ENCODE peak calls at places on chromosomes 6 and 20, in eight cellular contexts. B is iPS DF 6.9, Y is adrenal gland, C is tibial artery, R is fibroblast of mammary gland, N is colonic mucosa, A is H7, Q is BJ. U is an unnamed sample.

GRCh38 chr6:3618300-3619041 is 133.0 kb downstream of the PXDC1 start:
- DNase-seq in B (no peak), Y (no peak), C (no peak), R (no peak), N (no peak), A (no peak), Q (no peak), U (no peak)

GRCh38 chr6:145148392-145149175 is 586.7 kb downstream of the EPM2A start:
- DNase-seq in B (no peak), Y (peak), C (no peak), R (peak), N (no peak), A (no peak), Q (peak), U (peak)

GRCh38 chr6:142705054-142705453 is 239.9 kb downstream of the HIVEP2 start:
- DNase-seq in B (no peak), Y (no peak), C (no peak), R (no peak), N (no peak), A (no peak), Q (no peak), U (no peak)

GRCh38 chr6:17214106-17214505 is 67.1 kb upstream of the RBM24 start:
- DNase-seq in B (no peak), Y (no peak), C (no peak), R (no peak), N (no peak), A (no peak), Q (no peak), U (no peak)

GRCh38 chr6:87146363-87146762 is 9.0 kb upstream of the ZNF292 start:
- DNase-seq in B (no peak), Y (no peak), C (no peak), R (no peak), N (no peak), A (no peak), Q (no peak), U (no peak)

GRCh38 chr6:38155144-38155543 is 335.6 kb downstream of the ZFAND3 start:
- DNase-seq in B (no peak), Y (no peak), C (no peak), R (peak), N (no peak), A (peak), Q (no peak), U (no peak)

GRCh38 chr20:5642155-5642981 is 107.8 kb upstream of the SHLD1 start:
- DNase-seq in B (no peak), Y (peak), C (peak), R (peak), N (peak), A (no peak), Q (no peak), U (peak)

GRCh38 chr20:9166153-9166780 is 97.4 kb downstream of the PLCB4 start:
- DNase-seq in B (no peak), Y (no peak), C (no peak), R (no peak), N (no peak), A (no peak), Q (no peak), U (no peak)

GRCh38 chr6:104483225-104483834 is 376.4 kb downstream of the HACE1 start:
- DNase-seq in B (no peak), Y (no peak), C (no peak), R (peak), N (no peak), A (peak), Q (no peak), U (no peak)

GRCh38 chr6:26233608-26234420 is 131.2 kb upstream of the BTN3A2 start:
- DNase-seq in B (no peak), Y (peak), C (peak), R (no peak), N (peak), A (no peak), Q (no peak), U (peak)

GRCh38 chr6:99066041-99066440 is 118.3 kb upstream of the FBXL4 start:
- DNase-seq in B (no peak), Y (no peak), C (no peak), R (no peak), N (no peak), A (no peak), Q (no peak), U (no peak)

GRCh38 chr6:48889429-48889828 is 573.6 kb downstream of the MMUT start:
- DNase-seq in B (no peak), Y (no peak), C (no peak), R (no peak), N (no peak), A (no peak), Q (no peak), U (no peak)

GRCh38 chr20:11271319-11271718 is 597.5 kb upstream of the JAG1 start:
- DNase-seq in B (peak), Y (no peak), C (no peak), R (no peak), N (no peak), A (peak), Q (no peak), U (no peak)

GRCh38 chr20:7650481-7650880 is 289.8 kb downstream of the HAO1 start:
- DNase-seq in B (no peak), Y (no peak), C (no peak), R (peak), N (no peak), A (no peak), Q (peak), U (no peak)

GRCh38 chr6:113490356-113490755 is 366.8 kb upstream of the MARCKS start:
- DNase-seq in B (no peak), Y (no peak), C (no peak), R (no peak), N (no peak), A (no peak), Q (no peak), U (no peak)

GRCh38 chr20:36173451-36173933 is 19.0 kb downstream of the EPB41L1 start:
- DNase-seq in B (peak), Y (peak), C (no peak), R (no peak), N (no peak), A (peak), Q (no peak), U (no peak)

GRCh38 chr6:151196571-151196970 is 43.2 kb upstream of the AKAP12 start:
- DNase-seq in B (no peak), Y (peak), C (peak), R (peak), N (peak), A (no peak), Q (no peak), U (no peak)

GRCh38 chr6:79610301-79611009 is 20.7 kb upstream of the SH3BGRL2 start:
- DNase-seq in B (no peak), Y (no peak), C (no peak), R (no peak), N (no peak), A (no peak), Q (no peak), U (peak)

GRCh38 chr20:44056010-44056698 is 130.8 kb downstream of the JPH2 start:
- DNase-seq in B (peak), Y (peak), C (peak), R (no peak), N (no peak), A (peak), Q (no peak), U (peak)

GRCh38 chr6:9455794-9456193 is 959.1 kb downstream of the TFAP2A start:
- DNase-seq in B (no peak), Y (no peak), C (no peak), R (no peak), N (no peak), A (peak), Q (no peak), U (no peak)
- H3K4me3 ChIP-seq in B (no peak), Y (no peak), C (no peak), R (no peak), N (no peak), A (no peak), Q (no peak), U (no peak)

GRCh38 chr6:18263561-18264337 is 581 bp downstream of the DEK start:
- DNase-seq in B (no peak), Y (no peak), C (peak), R (peak), N (peak), A (peak), Q (no peak), U (peak)

GRCh38 chr6:18265099-18265372 is 706 bp upstream of the DEK start:
- DNase-seq in B (no peak), Y (no peak), C (no peak), R (no peak), N (no peak), A (no peak), Q (no peak), U (no peak)

GRCh38 chr6:18264338-18265098 is at the start of gene DEK:
- DNase-seq in B (peak), Y (peak), C (peak), R (peak), N (peak), A (peak), Q (no peak), U (peak)

GRCh38 chr6:18266524-18266908 is 2.2 kb upstream of the DEK start:
- DNase-seq in B (no peak), Y (no peak), C (no peak), R (no peak), N (no peak), A (no peak), Q (no peak), U (no peak)

DNA sequence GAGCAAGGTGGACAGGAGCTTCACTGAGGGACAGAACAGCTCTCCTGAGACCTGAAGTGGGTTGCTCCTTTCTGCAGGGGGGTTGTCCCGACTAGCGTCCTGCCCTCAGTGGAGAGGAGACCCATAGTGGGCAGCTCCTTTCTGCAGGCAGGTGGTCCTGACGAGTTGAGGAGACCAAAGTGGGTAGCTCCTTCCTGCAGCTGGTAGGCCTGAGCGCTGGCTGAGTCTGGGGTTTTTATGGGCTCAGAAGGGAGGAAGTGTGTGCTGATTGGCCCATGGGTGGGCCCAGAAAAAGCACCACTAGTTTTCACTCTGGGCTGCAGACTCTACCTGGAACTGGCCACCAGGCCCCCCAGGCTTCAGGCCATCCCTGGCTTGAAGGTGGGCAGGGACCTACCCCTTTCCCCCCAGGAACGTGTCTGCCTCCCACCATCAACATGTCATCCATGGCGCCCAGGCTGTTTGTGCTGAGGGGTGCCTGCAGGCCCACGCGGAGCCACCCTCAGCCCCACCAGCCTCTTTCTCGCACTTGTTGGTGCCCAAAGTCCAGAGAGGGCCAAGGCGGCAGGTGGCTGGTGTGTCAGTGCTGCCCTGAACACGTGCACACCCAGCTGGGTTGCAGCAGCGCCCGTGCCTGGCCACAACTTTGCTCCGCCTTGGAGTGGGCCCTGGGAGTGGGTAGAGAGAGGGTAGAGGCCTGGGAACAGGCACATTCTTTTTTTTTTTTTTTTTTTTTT is 1.6 kb upstream of the DEK start:
- DNase-seq in B (no peak), Y (no peak), C (no peak), R (no peak), N (no peak), A (no peak), Q (no peak), U (no peak)
- H3K4me3 ChIP-seq in B (no peak), Y (no peak), C (no peak), R (no peak), N (no peak), A (no peak), Q (no peak), U (no peak)

GRCh38 chr6:31354248-31354647 is 2.7 kb downstream of the HLA-B start:
- DNase-seq in B (no peak), Y (no peak), C (no peak), R (peak), N (no peak), A (no peak), Q (no peak), U (no peak)

GRCh38 chr6:31353508-31353907 is 3.5 kb downstream of the HLA-B start:
- DNase-seq in B (no peak), Y (no peak), C (no peak), R (no peak), N (no peak), A (no peak), Q (no peak), U (no peak)

GRCh38 chr6:31356216-31356945 is 598 bp downstream of the HLA-B start:
- DNase-seq in B (no peak), Y (peak), C (peak), R (no peak), N (peak), A (peak), Q (no peak), U (peak)

GRCh38 chr6:31355540-31355988 is 1.4 kb downstream of the HLA-B start:
- DNase-seq in B (no peak), Y (no peak), C (no peak), R (no peak), N (no peak), A (no peak), Q (no peak), U (no peak)

DNA sequence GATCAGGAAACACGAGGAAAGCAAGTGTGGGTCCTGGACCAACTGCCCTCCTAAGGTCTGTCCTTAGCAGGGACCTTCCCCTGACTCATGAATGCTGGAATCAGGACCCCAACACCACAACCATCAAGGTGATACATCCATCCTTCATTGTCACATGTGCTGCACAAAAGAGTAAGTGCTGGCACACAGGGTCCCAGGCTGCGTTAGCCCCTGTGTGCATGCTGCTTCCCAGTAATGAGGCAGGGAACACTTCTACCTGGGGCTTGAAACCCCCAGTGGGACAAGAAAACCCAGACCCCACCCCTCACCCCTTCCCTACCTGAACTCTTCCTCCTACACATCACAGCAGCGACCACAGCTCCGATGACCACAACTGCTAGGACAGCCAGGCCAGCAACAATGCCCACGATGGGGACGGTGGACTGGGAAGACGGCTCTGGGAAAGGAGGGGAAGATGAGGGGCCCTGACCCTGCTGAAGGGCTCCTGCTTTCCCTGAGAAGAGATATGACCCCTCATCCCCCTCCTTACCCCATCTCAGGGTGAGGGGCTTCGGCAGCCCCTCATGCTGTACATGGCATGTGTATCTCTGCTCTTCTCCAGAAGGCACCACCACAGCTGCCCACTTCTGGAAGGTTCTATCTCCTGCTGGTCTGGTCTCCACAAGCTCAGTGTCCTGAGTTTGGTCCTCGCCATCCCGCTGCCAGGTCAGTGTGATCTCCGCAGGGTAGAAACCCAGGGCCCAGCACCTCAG is 2.0 kb downstream of the HLA-B start:
- DNase-seq in B (no peak), Y (no peak), C (no peak), R (no peak), N (no peak), A (no peak), Q (no peak), U (no peak)
- H3K4me3 ChIP-seq in B (no peak), Y (peak), C (peak), R (no peak), N (peak), A (no peak), Q (no peak), U (peak)

DNA sequence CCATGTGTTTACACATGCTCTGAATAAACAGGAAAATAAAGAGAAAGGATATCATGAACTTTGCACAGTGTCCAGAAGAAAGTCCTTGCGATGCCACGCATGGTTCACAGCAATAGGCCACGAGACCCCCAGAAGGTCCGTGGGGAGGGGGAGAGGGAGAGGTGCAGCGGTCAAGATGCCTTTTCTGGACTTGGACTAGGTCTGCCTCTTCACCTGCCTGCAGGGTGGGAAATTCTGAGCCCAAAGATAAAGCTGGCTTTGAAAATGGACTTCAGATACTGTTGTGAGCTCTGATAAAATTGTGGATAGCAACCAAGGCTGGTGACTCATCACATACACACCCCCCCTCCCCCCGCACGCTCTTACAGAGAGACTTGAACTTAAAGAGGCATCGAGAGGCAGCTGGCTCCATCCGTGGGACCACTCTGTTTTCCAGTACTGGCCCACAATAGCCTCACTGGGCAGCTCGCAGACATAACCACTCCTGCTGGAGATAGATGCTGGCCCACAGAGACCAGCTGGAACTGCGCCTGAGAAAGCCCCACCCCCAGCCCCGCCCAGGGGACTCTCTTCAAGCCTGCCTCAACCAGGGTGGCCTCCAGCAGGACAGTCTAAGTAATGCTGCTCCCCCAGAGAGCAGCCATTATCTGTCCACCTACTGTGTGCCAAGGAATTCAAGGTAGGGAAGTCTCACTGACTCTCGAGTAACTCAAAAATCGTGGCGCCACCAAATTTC is 21.2 kb upstream of the NFATC2 start:
- DNase-seq in B (no peak), Y (peak), C (peak), R (peak), N (peak), A (peak), Q (peak), U (peak)
- H3K4me3 ChIP-seq in B (no peak), Y (peak), C (peak), R (no peak), N (no peak), A (no peak), Q (no peak), U (no peak)

DNA sequence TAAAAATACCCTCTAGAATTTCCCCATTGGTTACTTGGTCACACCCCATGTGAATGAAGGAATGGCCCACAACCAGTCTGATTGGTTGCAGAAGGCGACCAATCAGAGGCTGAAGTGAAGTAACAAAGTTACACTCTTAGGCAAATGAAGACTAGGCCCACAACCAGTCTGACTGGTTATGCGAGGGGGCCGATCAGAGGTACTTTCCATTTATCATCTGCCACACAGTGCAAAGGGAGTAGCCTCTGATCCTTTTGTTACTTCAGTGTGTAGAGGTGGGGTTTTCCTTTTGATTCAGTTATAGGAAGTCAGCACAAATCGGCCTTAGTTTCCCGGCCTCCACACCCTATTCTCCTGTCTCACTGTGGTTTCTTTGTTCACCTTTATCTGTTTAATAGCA is 61.2 kb upstream of the SGK1 start:
- DNase-seq in B (peak), Y (no peak), C (no peak), R (no peak), N (peak), A (peak), Q (no peak), U (peak)
- H3K4me3 ChIP-seq in B (no peak), Y (no peak), C (no peak), R (no peak), N (no peak), A (no peak), Q (no peak), U (no peak)

DNA sequence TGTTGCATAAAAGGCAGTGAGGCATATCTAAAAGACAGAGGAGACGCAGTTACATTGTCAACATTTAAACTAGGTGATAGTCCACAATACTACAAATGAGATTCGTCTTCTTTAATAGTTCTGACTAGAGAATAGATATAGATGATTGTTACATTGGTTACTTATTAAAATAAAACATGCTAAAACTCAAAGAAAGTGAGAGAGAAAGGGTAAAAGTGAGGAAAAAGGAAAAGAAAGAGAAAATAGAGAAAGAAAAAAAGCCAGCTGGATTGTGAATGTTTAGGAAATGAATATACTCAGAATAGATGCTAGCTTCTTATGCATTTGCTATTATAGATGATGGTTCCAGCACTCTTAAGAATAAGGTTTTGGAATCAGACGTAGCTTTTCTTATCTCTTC is 27.7 kb upstream of the FAM162B start:
- DNase-seq in B (no peak), Y (no peak), C (no peak), R (no peak), N (no peak), A (no peak), Q (no peak), U (no peak)
- H3K4me3 ChIP-seq in B (no peak), Y (no peak), C (no peak), R (no peak), N (no peak), A (no peak), Q (no peak), U (no peak)

GRCh38 chr6:52595000-52595795 is 18.3 kb upstream of the TRAM2 start:
- DNase-seq in B (no peak), Y (peak), C (no peak), R (peak), N (peak), A (peak), Q (peak), U (peak)
- H3K4me3 ChIP-seq in B (no peak), Y (no peak), C (no peak), R (peak), N (no peak), A (no peak), Q (peak), U (no peak)

U was measured in small intestine.